ENCODE peak calls at places on chromosomes 3 and 15, in ten cellular contexts. I is H9; T is keratinocyte; M is A549; K is IMR-90; F is astrocyte; X is heart left ventricle; S is CD8-positive, alpha-beta T cell; P is uterus; G is Panc1. A is an unnamed sample. For H3K4me1, the result is how much of the 10 kb centered on the place peaks cover.

GRCh38 chr15:88982304-88982945 is 69.2 kb upstream of the MFGE8 start:
- DNase-seq in T (no peak), P (peak), F (peak), I (no peak), G (no peak), S (no peak), X (peak), M (peak), K (peak), A (peak)

GRCh38 chr3:65035231-65035630 is 347.4 kb upstream of the ADAMTS9 start:
- DNase-seq in K (no peak), I (no peak), F (no peak), M (no peak), G (no peak), T (no peak), S (no peak), X (no peak), P (no peak), A (no peak)

GRCh38 chr15:28903555-28903954 is 17.8 kb downstream of the APBA2 start:
- DNase-seq in T (no peak), P (no peak), M (no peak), S (peak), F (no peak), G (no peak), K (no peak), X (no peak), I (no peak), A (no peak)

GRCh38 chr3:10085738-10086137 is 22.3 kb downstream of the FANCD2OS start:
- DNase-seq in G (no peak), S (no peak), K (no peak), X (no peak), F (no peak), P (no peak), T (no peak), M (no peak), I (no peak), A (no peak)

GRCh38 chr3:33883538-33884203 is 85.2 kb downstream of the PDCD6IP start:
- DNase-seq in X (no peak), F (no peak), K (peak), T (no peak), P (no peak), M (peak), G (peak), S (peak), I (no peak), A (no peak)

GRCh38 chr3:30728143-30728542 is 121.7 kb downstream of the TGFBR2 start:
- DNase-seq in M (no peak), T (no peak), X (no peak), I (no peak), G (no peak), F (no peak), P (no peak), K (no peak), S (no peak), A (no peak)

GRCh38 chr15:23736291-23736690 is 49.2 kb upstream of the NDN start:
- DNase-seq in P (no peak), F (no peak), I (no peak), X (no peak), S (no peak), K (no peak), M (no peak), G (no peak), T (no peak), A (no peak)

GRCh38 chr3:52019352-52020080 is 23.8 kb upstream of the RPL29 start:
- DNase-seq in I (no peak), P (peak), X (peak), F (no peak), G (no peak), S (no peak), T (no peak), K (no peak), M (no peak), A (no peak)

GRCh38 chr15:25501828-25502446 is 63.1 kb upstream of the UBE3A start:
- DNase-seq in S (no peak), X (no peak), G (no peak), I (peak), T (no peak), K (peak), M (peak), F (no peak), P (no peak), A (peak)
- TF ChIP-seq CTCF in S (peak), X (peak), G (peak), I (peak), T (peak), K (peak), M (peak), F (peak), P (peak), A (peak)

GRCh38 chr15:63263519-63263918 is 13.9 kb upstream of the APH1B start:
- DNase-seq in M (no peak), X (no peak), I (no peak), S (no peak), P (no peak), F (no peak), T (no peak), G (no peak), K (no peak), A (no peak)
- H3K4me1 ChIP-seq in M (under half), X (under half), I (under half), S (under half), P (under half), F (under half), T (under half), G (under half), K (under half), A (under half)

GRCh38 chr15:64355559-64356442 is at the start of gene CSNK1G1:
- DNase-seq in G (peak), S (peak), M (peak), F (peak), X (peak), T (peak), P (peak), K (peak), I (peak), A (peak)

GRCh38 chr15:64351265-64351664 is 4.7 kb downstream of the CSNK1G1 start:
- DNase-seq in F (peak), X (no peak), G (no peak), I (no peak), P (no peak), S (no peak), T (no peak), K (peak), M (no peak), A (no peak)

GRCh38 chr15:64354683-64355558 is 1.1 kb downstream of the CSNK1G1 start:
- DNase-seq in F (no peak), M (no peak), K (no peak), I (no peak), G (no peak), S (no peak), P (no peak), X (no peak), T (no peak), A (no peak)

GRCh38 chr15:64361259-64361658 is 5.3 kb upstream of the CSNK1G1 start:
- DNase-seq in T (no peak), X (no peak), S (no peak), I (no peak), F (no peak), M (no peak), P (no peak), K (no peak), G (no peak), A (no peak)

DNA sequence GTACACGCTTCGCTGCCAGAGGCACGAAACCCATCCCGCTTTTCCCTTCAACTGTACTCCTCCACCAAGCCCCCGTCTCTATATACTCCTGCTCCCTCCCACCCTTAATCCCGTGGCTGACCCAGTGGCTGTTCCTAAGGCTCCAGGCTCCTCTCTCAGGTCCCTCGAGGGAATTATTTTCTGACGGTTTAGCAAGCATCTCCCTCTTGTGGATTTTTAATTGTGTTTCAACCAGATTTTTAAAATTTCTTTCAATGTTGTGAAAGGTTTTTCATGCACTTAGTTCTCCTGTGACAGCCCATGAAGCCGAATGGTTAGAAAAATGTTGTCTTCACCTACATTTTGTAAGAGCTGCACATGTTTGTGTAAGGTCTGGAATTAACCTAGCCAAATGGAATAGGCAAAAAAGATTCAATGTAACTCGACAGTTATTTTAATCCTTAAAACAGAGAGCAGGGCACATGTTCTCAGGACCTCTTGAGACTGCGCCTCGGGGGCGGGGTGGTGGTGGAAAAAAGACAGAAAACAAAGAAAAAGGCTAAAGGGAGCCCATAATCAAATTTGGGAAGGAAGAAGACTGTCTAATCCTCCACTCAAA is 569 bp upstream of the CSNK1G1 start:
- DNase-seq in P (no peak), X (no peak), T (no peak), S (no peak), M (peak), F (peak), K (peak), I (no peak), G (no peak), A (peak)
- TF ChIP-seq CTCF in P (peak), X (no peak), T (peak), S (peak), M (peak), F (peak), K (peak), I (peak), G (no peak), A (peak)

GRCh38 chr15:31365032-31365654 is 38.5 kb downstream of the KLF13 start:
- DNase-seq in K (no peak), P (no peak), X (no peak), F (no peak), T (no peak), I (no peak), S (no peak), M (no peak), G (no peak), A (no peak)

GRCh38 chr15:31362886-31363285 is 36.3 kb downstream of the KLF13 start:
- DNase-seq in I (no peak), S (no peak), G (no peak), F (no peak), P (no peak), T (no peak), X (no peak), K (no peak), M (no peak), A (no peak)

GRCh38 chr15:31365655-31366127 is 39.1 kb downstream of the KLF13 start:
- DNase-seq in G (no peak), K (peak), X (peak), F (peak), P (peak), M (no peak), S (peak), I (peak), T (no peak), A (peak)

GRCh38 chr15:31366169-31366734 is 39.6 kb downstream of the KLF13 start:
- DNase-seq in F (no peak), M (no peak), G (no peak), P (peak), S (no peak), X (no peak), K (no peak), T (no peak), I (peak), A (peak)

DNA sequence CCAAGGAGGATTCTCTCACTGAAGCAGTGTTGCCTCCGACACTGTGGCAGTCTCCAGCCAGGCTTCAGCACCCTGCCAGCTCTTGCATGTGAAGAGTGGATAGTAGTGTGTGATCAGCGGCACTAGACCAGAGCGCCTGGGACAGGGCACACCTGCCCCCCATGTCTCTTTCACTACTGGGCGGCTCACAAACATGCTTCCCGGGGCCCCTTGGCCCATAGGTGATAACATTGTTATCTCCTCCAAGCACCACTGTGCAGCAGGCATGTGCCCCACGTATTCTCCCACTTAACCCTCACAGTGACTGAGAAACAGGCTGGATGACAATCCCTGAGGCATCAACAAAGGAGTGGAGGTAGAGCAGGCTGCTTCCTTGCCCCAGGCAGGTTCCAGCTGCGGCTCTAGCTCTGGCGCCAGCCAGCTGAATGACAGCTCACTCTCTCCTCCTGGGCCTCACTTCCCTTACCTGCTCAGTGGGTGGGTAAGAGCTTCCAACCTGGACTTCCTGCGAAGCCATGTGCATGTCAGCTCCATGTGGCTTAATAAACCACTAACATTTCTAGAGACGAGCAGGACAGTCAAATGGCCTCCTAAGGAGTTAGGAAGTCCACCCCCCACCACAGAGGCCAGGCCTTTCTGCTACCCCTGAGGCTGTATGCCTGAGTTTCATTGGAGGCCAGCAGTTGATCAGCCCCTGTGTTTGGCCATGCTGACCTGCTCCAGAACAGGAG is 37.8 kb downstream of the KLF13 start:
- DNase-seq in G (no peak), P (no peak), I (peak), F (no peak), T (peak), K (no peak), S (no peak), M (no peak), X (no peak), A (peak)
- H3K4me1 ChIP-seq in G (under half), P (under half), I (under half), F (under half), T (half or more), K (under half), S (half or more), M (under half), X (half or more), A (half or more)

GRCh38 chr15:39628821-39629220 is 47.9 kb downstream of the THBS1 start:
- DNase-seq in F (no peak), X (no peak), G (no peak), T (no peak), I (no peak), M (no peak), P (no peak), K (peak), S (no peak), A (no peak)

GRCh38 chr15:39629376-39629775 is 48.5 kb downstream of the THBS1 start:
- DNase-seq in X (no peak), P (no peak), S (peak), I (no peak), K (peak), T (peak), F (peak), M (no peak), G (no peak), A (no peak)

GRCh38 chr15:39627456-39628130 is 46.7 kb downstream of the THBS1 start:
- DNase-seq in S (no peak), I (no peak), X (peak), T (no peak), F (no peak), K (no peak), P (no peak), G (no peak), M (no peak), A (no peak)

GRCh38 chr15:39629906-39630305 is 49.0 kb downstream of the THBS1 start:
- DNase-seq in T (no peak), G (no peak), F (no peak), P (no peak), X (no peak), K (no peak), I (no peak), S (no peak), M (no peak), A (no peak)

GRCh38 chr15:39628131-39628482 is 47.2 kb downstream of the THBS1 start:
- DNase-seq in K (no peak), I (no peak), P (no peak), S (no peak), T (no peak), F (no peak), M (no peak), X (peak), G (no peak), A (no peak)
- TF ChIP-seq CTCF in K (peak), I (peak), P (no peak), S (no peak), T (peak), F (no peak), M (no peak), X (peak), G (no peak), A (no peak)

A was measured in BE2C.